ENCODE peak calls at places on chromosomes 13 and 19, in eight cellular contexts. Q, T, R, Z, D, X, S and U are unnamed samples.

GRCh38 chr19:19866599-19867248 is 1.0 kb downstream of the ZNF253 start:
- DNase-seq in Q (no peak), T (no peak), R (peak; percentile 20), Z (peak; percentile 43), D (no peak), X (no peak), S (no peak), U (no peak)

GRCh38 chr19:54418030-54418929 is 3.0 kb downstream of the TTYH1 start:
- DNase-seq in Q (no peak), T (no peak), R (peak; percentile 52), Z (peak; percentile 70), D (no peak), X (no peak), S (no peak), U (no peak)

GRCh38 chr13:35979378-35979911 is 151.7 kb downstream of the DCLK1 start:
- DNase-seq in Q (peak; percentile 74), T (peak; percentile 81), R (peak; percentile 96), Z (no peak), D (peak; percentile 94), X (no peak), S (no peak), U (no peak)

GRCh38 chr13:26847281-26847680 is 86.7 kb upstream of the GPR12 start:
- DNase-seq in Q (no peak), T (no peak), R (no peak), Z (no peak), D (no peak), X (no peak), S (no peak), U (no peak)

GRCh38 chr13:35917252-35917941 is 213.8 kb downstream of the DCLK1 start:
- DNase-seq in Q (no peak), T (no peak), R (no peak), Z (no peak), D (no peak), X (no peak), S (no peak), U (no peak)

GRCh38 chr13:110563463-110563774 is 1.9 kb upstream of the RAB20 start:
- DNase-seq in Q (no peak), T (no peak), R (no peak), Z (no peak), D (no peak), X (no peak), S (no peak), U (no peak)

GRCh38 chr19:38634757-38635482 is 12.5 kb upstream of the ACTN4 start:
- DNase-seq in Q (no peak), T (peak; percentile 87), R (peak; percentile 67), Z (peak; percentile 59), D (peak; percentile 78), X (peak; percentile 23), S (no peak), U (no peak)

GRCh38 chr19:45258862-45259261 is 7.8 kb downstream of the MARK4 start:
- DNase-seq in Q (no peak), T (no peak), R (no peak), Z (no peak), D (no peak), X (no peak), S (no peak), U (no peak)

GRCh38 chr13:38769526-38769925 is 82.6 kb downstream of the FREM2 start:
- DNase-seq in Q (no peak), T (no peak), R (no peak), Z (no peak), D (no peak), X (no peak), S (no peak), U (no peak)

GRCh38 chr13:45623516-45624090 is 8.1 kb upstream of the ERICH6B start:
- DNase-seq in Q (no peak), T (no peak), R (peak; percentile 51), Z (peak; percentile 38), D (no peak), X (no peak), S (no peak), U (no peak)

GRCh38 chr19:11421607-11422098 is 2.5 kb upstream of the RGL3 start:
- DNase-seq in Q (no peak), T (peak; percentile 63), R (peak; percentile 32), Z (no peak), D (no peak), X (no peak), S (no peak), U (peak; percentile 62)

GRCh38 chr13:70203661-70204229 is 95.5 kb upstream of the KLHL1 start:
- DNase-seq in Q (no peak), T (no peak), R (no peak), Z (peak; percentile 37), D (no peak), X (no peak), S (no peak), U (no peak)

GRCh38 chr13:73816702-73817101 is 317.5 kb downstream of the KLF12 start:
- DNase-seq in Q (no peak), T (no peak), R (no peak), Z (no peak), D (no peak), X (no peak), S (peak; percentile 66), U (no peak)

GRCh38 chr13:105518086-105518485 is 1017.4 kb downstream of the EFNB2 start:
- DNase-seq in Q (peak; percentile 47), T (no peak), R (no peak), Z (peak; percentile 4), D (no peak), X (no peak), S (no peak), U (no peak)

GRCh38 chr19:16376649-16377048 is 52.0 kb downstream of the KLF2 start:
- DNase-seq in Q (no peak), T (peak; percentile 43), R (peak; percentile 16), Z (no peak), D (no peak), X (no peak), S (no peak), U (no peak)

GRCh38 chr13:95627590-95627989 is 16.9 kb downstream of the DZIP1 start:
- DNase-seq in Q (peak; percentile 21), T (no peak), R (peak; percentile 76), Z (no peak), D (no peak), X (no peak), S (no peak), U (no peak)

GRCh38 chr19:40445006-40445312 is 824 bp upstream of the SERTAD3 start:
- DNase-seq in Q (no peak), T (no peak), R (no peak), Z (no peak), D (no peak), X (no peak), S (no peak), U (no peak)

GRCh38 chr13:98629055-98629454 is 52.1 kb upstream of the STK24 start:
- DNase-seq in Q (no peak), T (no peak), R (no peak), Z (no peak), D (no peak), X (no peak), S (no peak), U (no peak)

GRCh38 chr19:51651216-51651846 is 4.7 kb upstream of the SIGLEC14 start:
- DNase-seq in Q (no peak), T (no peak), R (no peak), Z (peak; percentile 78), D (no peak), X (no peak), S (no peak), U (no peak)

GRCh38 chr19:6873708-6874431 is 13.5 kb upstream of the ADGRE1 start:
- DNase-seq in Q (no peak), T (no peak), R (no peak), Z (no peak), D (no peak), X (no peak), S (no peak), U (no peak)

GRCh38 chr13:29484236-29484635 is 111.3 kb downstream of the SLC7A1 start:
- DNase-seq in Q (no peak), T (no peak), R (no peak), Z (peak; percentile 80), D (no peak), X (peak; percentile 29), S (no peak), U (no peak)

GRCh38 chr13:39663958-39664357 is 8.5 kb downstream of the COG6 start:
- DNase-seq in Q (no peak), T (no peak), R (no peak), Z (no peak), D (no peak), X (no peak), S (no peak), U (no peak)

GRCh38 chr13:42991892-42992584 is at the start of gene EPSTI1:
- DNase-seq in Q (no peak), T (peak; percentile 83), R (peak; percentile 84), Z (peak; percentile 71), D (peak; percentile 61), X (no peak), S (no peak), U (peak; percentile 45)

GRCh38 chr13:111051656-111052232 is 63.4 kb upstream of the ARHGEF7 start:
- DNase-seq in Q (no peak), T (no peak), R (no peak), Z (no peak), D (no peak), X (no peak), S (no peak), U (no peak)

GRCh38 chr13:111289251-111289650 is 31.2 kb upstream of the TEX29 start:
- DNase-seq in Q (no peak), T (no peak), R (no peak), Z (no peak), D (no peak), X (no peak), S (no peak), U (no peak)

GRCh38 chr19:16389848-16390247 is 65.2 kb downstream of the KLF2 start:
- DNase-seq in Q (no peak), T (no peak), R (no peak), Z (no peak), D (no peak), X (no peak), S (no peak), U (no peak)